ENCODE peak calls at places on chromosomes 13 and 19, in nine cellular contexts. Z is left cardiac atrium; O is T-helper 17 cell; X is globus pallidus; D is Panc1; S is GOT3; R is upper lobe of right lung; W is stimulated activated effector memory CD8-positive, alpha-beta T cell treated with anti-CD3 and anti-CD28 coated beads, Interleukin-12 subunit alpha, Interleukin-12 subunit beta, amount 100 ng/mL, for 72 hours; P is KG1. H is an unnamed sample.

GRCh38 chr19:43132696-43133095 is 50.2 kb upstream of the PSG2 start:
- DNase-seq in Z (no peak), O (no peak), X (no peak), D (no peak), S (no peak), R (no peak), W (no peak), P (no peak), H (no peak)

GRCh38 chr13:45773236-45773635 is 71.1 kb downstream of the CBY2 start:
- DNase-seq in Z (no peak), O (no peak), X (no peak), D (no peak), S (no peak), R (no peak), W (no peak), P (no peak), H (no peak)

GRCh38 chr19:55316646-55317045 is 8.5 kb downstream of the TMEM150B start:
- DNase-seq in Z (no peak), O (no peak), X (no peak), D (no peak), S (no peak), R (no peak), W (no peak), P (no peak), H (no peak)

GRCh38 chr13:35838356-35838755 is 292.8 kb downstream of the DCLK1 start:
- DNase-seq in Z (no peak), O (no peak), X (no peak), D (no peak), S (no peak), R (no peak), W (no peak), P (no peak), H (no peak)

GRCh38 chr13:25910243-25910642 is 141.6 kb downstream of the SHISA2 start:
- DNase-seq in Z (no peak), O (no peak), X (no peak), D (no peak), S (no peak), R (no peak), W (no peak), P (no peak), H (no peak)

GRCh38 chr13:86945596-86945995 is 725.6 kb upstream of the SLITRK5 start:
- DNase-seq in Z (no peak), O (no peak), X (no peak), D (no peak), S (no peak), R (no peak), W (no peak), P (no peak), H (no peak)

GRCh38 chr13:29621841-29622240 is 26.4 kb upstream of the SLC7A1 start:
- DNase-seq in Z (no peak), O (no peak), X (no peak), D (no peak), S (no peak), R (no peak), W (no peak), P (no peak), H (no peak)

GRCh38 chr13:109402976-109403375 is 383.4 kb downstream of the IRS2 start:
- DNase-seq in Z (no peak), O (no peak), X (no peak), D (no peak), S (no peak), R (no peak), W (no peak), P (no peak), H (no peak)

GRCh38 chr13:31982540-31982939 is 49.0 kb upstream of the FRY start:
- DNase-seq in Z (peak), O (no peak), X (no peak), D (no peak), S (no peak), R (peak), W (no peak), P (no peak), H (peak)

GRCh38 chr19:44712864-44713515 is 14.0 kb downstream of the CEACAM16 start:
- DNase-seq in Z (no peak), O (no peak), X (no peak), D (no peak), S (no peak), R (no peak), W (no peak), P (no peak), H (peak)

GRCh38 chr13:48410199-48410598 is 2.7 kb downstream of the LPAR6 start:
- DNase-seq in Z (no peak), O (no peak), X (no peak), D (no peak), S (no peak), R (no peak), W (no peak), P (no peak), H (no peak)

GRCh38 chr13:87361216-87361615 is 310.0 kb upstream of the SLITRK5 start:
- DNase-seq in Z (no peak), O (no peak), X (no peak), D (no peak), S (no peak), R (no peak), W (no peak), P (no peak), H (no peak)

GRCh38 chr13:75399168-75399878 is 82.6 kb downstream of the TBC1D4 start:
- DNase-seq in Z (no peak), O (no peak), X (no peak), D (no peak), S (no peak), R (no peak), W (no peak), P (no peak), H (no peak)

GRCh38 chr13:51803018-51803417 is 945 bp downstream of the DHRS12 start:
- DNase-seq in Z (no peak), O (no peak), X (peak), D (no peak), S (no peak), R (no peak), W (no peak), P (no peak), H (no peak)

GRCh38 chr13:32737679-32738078 is 151.4 kb downstream of the PDS5B start:
- DNase-seq in Z (no peak), O (no peak), X (no peak), D (no peak), S (no peak), R (no peak), W (no peak), P (no peak), H (no peak)

GRCh38 chr19:32606289-32606688 is 25.3 kb downstream of the PDCD5 start:
- DNase-seq in Z (no peak), O (no peak), X (no peak), D (no peak), S (no peak), R (no peak), W (no peak), P (no peak), H (no peak)

GRCh38 chr19:44640518-44640917 is 3.2 kb upstream of the PVR start:
- DNase-seq in Z (no peak), O (no peak), X (no peak), D (no peak), S (no peak), R (no peak), W (no peak), P (no peak), H (no peak)

GRCh38 chr13:111868716-111869115 is 198.2 kb upstream of the SOX1 start:
- DNase-seq in Z (no peak), O (no peak), X (no peak), D (no peak), S (no peak), R (no peak), W (no peak), P (no peak), H (no peak)

GRCh38 chr19:17829855-17830566 is 8.7 kb upstream of the INSL3 start:
- DNase-seq in Z (peak), O (no peak), X (no peak), D (peak), S (no peak), R (no peak), W (no peak), P (no peak), H (no peak)

H was measured in HepG2.